ENCODE peak calls at places on chromosomes 13 and 19, in four cellular contexts. G is K562, X is HepG2, J is HCT116. H is an unnamed sample.

GRCh38 chr19:48053856-48054255 is 10.0 kb upstream of the CABP5 start:
- DNase-seq in G (no peak), X (no peak), J (no peak), H (no peak)

GRCh38 chr13:23639672-23640275 is 69.6 kb downstream of the TNFRSF19 start:
- DNase-seq in X (no peak), J (no peak), G (no peak), H (no peak)

GRCh38 chr19:14113762-14114414 is 3.7 kb downstream of the PRKACA start:
- DNase-seq in J (peak; percentile 87), G (peak; percentile 84), X (no peak), H (no peak)

GRCh38 chr19:21022996-21023395 is 2.5 kb downstream of the ZNF430 start:
- DNase-seq in J (peak; percentile 68), G (peak; percentile 3), X (peak; percentile 15), H (no peak)

GRCh38 chr19:17248011-17248776 is 2.5 kb upstream of the NR2F6 start:
- DNase-seq in X (peak; percentile 83), J (no peak), G (peak; percentile 43), H (no peak)

GRCh38 chr19:38932425-38933179 is 1.9 kb downstream of the MRPS12 start:
- DNase-seq in X (peak; percentile 63), G (no peak), J (peak; percentile 26), H (no peak)

GRCh38 chr19:10764340-10764894 is 46.5 kb downstream of the DNM2 start:
- DNase-seq in G (no peak), X (peak; percentile 96), J (no peak), H (no peak)

GRCh38 chr19:35379992-35380391 is 9.1 kb downstream of the GPR42 start:
- DNase-seq in J (no peak), X (peak; percentile 35), G (no peak), H (no peak)

GRCh38 chr19:18029617-18030338 is 21.8 kb downstream of the ARRDC2 start:
- DNase-seq in G (no peak), J (peak; percentile 59), X (peak; percentile 79), H (no peak)

GRCh38 chr13:69553976-69554375 is 553.6 kb upstream of the ATXN8OS start:
- DNase-seq in G (no peak), X (no peak), J (no peak), H (no peak)
- TF ChIP-seq TCF7L2 in G (no peak), X (no peak), J (no peak), H (no peak)

GRCh38 chr13:77349365-77349764 is 22.5 kb upstream of the MYCBP2 start:
- DNase-seq in X (no peak), G (no peak), J (no peak), H (no peak)
- H3K4me1 ChIP-seq in X (no peaks in the 10 kb centered on the region), G (no peaks in the 10 kb centered on the region), J (no peaks in the 10 kb centered on the region), H (no peaks in the 10 kb centered on the region)

GRCh38 chr13:95676100-95676774 is 702 bp upstream of the DNAJC3 start:
- DNase-seq in G (peak; percentile 17), X (peak; percentile 50), J (peak; percentile 22), H (no peak)
- TF ChIP-seq REST in G (no peak), X (no peak), J (no peak), H (no peak)

GRCh38 chr19:8005534-8006256 is at the start of gene ELAVL1:
- DNase-seq in J (peak; percentile 73), X (peak; percentile 74), G (peak; percentile 96), H (no peak)
- TF ChIP-seq TCF7L2 in J (peak; percentile 85), X (no peak), G (no peak), H (peak; percentile 83)